ENCODE peak calls at places on chromosomes 4 and X, in seven cellular contexts. D is NCI-H524; U is CD8-positive, alpha-beta T cell; G is fibroblast of mammary gland; M is NCI-H2029; Y is GM04504; H is Karpas-422. I is an unnamed sample.

GRCh38 chrX:5306654-5307121 is 922.0 kb downstream of the NLGN4X start:
- DNase-seq in D (no peak), U (no peak), G (no peak), M (no peak), Y (no peak), H (peak; percentile 55), I (no peak)

GRCh38 chrX:8668797-8669196 is 63.1 kb downstream of the ANOS1 start:
- DNase-seq in D (no peak), U (no peak), G (no peak), M (no peak), Y (no peak), H (no peak), I (no peak)

GRCh38 chr4:184851200-184851541 is 25.4 kb upstream of the ACSL1 start:
- DNase-seq in D (no peak), U (no peak), G (peak; percentile 21), M (no peak), Y (no peak), H (peak; percentile 78), I (no peak)

GRCh38 chrX:47854474-47854873 is 17.8 kb downstream of the ZNF81 start:
- DNase-seq in D (peak; percentile 40), U (no peak), G (peak; percentile 45), M (no peak), Y (no peak), H (no peak), I (no peak)

GRCh38 chrX:136768469-136769084 is 12.2 kb downstream of the ARHGEF6 start:
- DNase-seq in D (peak; percentile 90), U (no peak), G (peak; percentile 96), M (no peak), Y (peak; percentile 83), H (no peak), I (peak; percentile 72)

GRCh38 chr4:47235721-47236120 is 204.4 kb downstream of the GABRB1 start:
- DNase-seq in D (no peak), U (no peak), G (no peak), M (no peak), Y (no peak), H (no peak), I (no peak)

GRCh38 chrX:42771836-42772335 is 6.1 kb downstream of the PPP1R2C start:
- DNase-seq in D (no peak), U (no peak), G (no peak), M (no peak), Y (no peak), H (peak; percentile 16), I (no peak)

GRCh38 chrX:75784689-75785491 is at the start of gene MAGEE2:
- DNase-seq in D (peak; percentile 56), U (no peak), G (no peak), M (no peak), Y (no peak), H (no peak), I (peak; percentile 46)

GRCh38 chr4:8525383-8526120 is 54.6 kb upstream of the GPR78 start:
- DNase-seq in D (no peak), U (no peak), G (no peak), M (no peak), Y (no peak), H (no peak), I (peak; percentile 76)

GRCh38 chr4:87559090-87559837 is 30.1 kb upstream of the SPARCL1 start:
- DNase-seq in D (no peak), U (peak; percentile 0), G (no peak), M (peak; percentile 91), Y (no peak), H (peak; percentile 67), I (no peak)

I was measured in kidney.